ENCODE peak calls at places on chromosomes 1 and 21, in four cellular contexts. R is Calu3, L is natural killer cell, E is cardiac muscle cell. O is an unnamed sample.

GRCh38 chr1:64874664-64875063 is 91.7 kb downstream of the JAK1 start:
- DNase-seq in R (no peak), L (no peak), E (no peak), O (no peak)

GRCh38 chr21:39681257-39681656 is 63.7 kb upstream of the IGSF5 start:
- DNase-seq in R (no peak), L (no peak), E (peak; percentile 23), O (no peak)

GRCh38 chr1:5423109-5423508 is 569.1 kb downstream of the NPHP4 start:
- DNase-seq in R (no peak), L (no peak), E (no peak), O (no peak)

GRCh38 chr1:1006305-1007159 is 6.6 kb upstream of the HES4 start:
- DNase-seq in R (peak; percentile 51), L (no peak), E (no peak), O (no peak)

GRCh38 chr1:235068155-235069121 is 60.2 kb downstream of the TOMM20 start:
- DNase-seq in R (peak; percentile 69), L (no peak), E (no peak), O (no peak)

GRCh38 chr1:14543191-14543849 is 55.2 kb upstream of the KAZN start:
- DNase-seq in R (no peak), L (no peak), E (peak; percentile 77), O (no peak)

GRCh38 chr21:46116189-46116845 is 18.4 kb downstream of the COL6A2 start:
- DNase-seq in R (no peak), L (peak; percentile 4), E (no peak), O (no peak)

GRCh38 chr1:210299501-210299900 is 29.2 kb upstream of the HHAT start:
- DNase-seq in R (no peak), L (no peak), E (no peak), O (no peak)

GRCh38 chr21:43287974-43288755 is 119.4 kb downstream of the CRYAA start:
- DNase-seq in R (peak; percentile 38), L (no peak), E (no peak), O (no peak)

GRCh38 chr1:81559662-81560350 is 240.9 kb upstream of the ADGRL2 start:
- DNase-seq in R (no peak), L (no peak), E (no peak), O (no peak)
- TF ChIP-seq CTCF in R (no peak), L (no peak), E (peak; percentile 20), O (peak; percentile 55)

GRCh38 chr1:224856973-224857372 is 72.5 kb upstream of the DNAH14 start:
- DNase-seq in R (no peak), L (no peak), E (no peak), O (no peak)

GRCh38 chr1:224851210-224851849 is 78.1 kb upstream of the DNAH14 start:
- DNase-seq in R (peak; percentile 76), L (peak; percentile 24), E (peak; percentile 65), O (peak; percentile 53)

GRCh38 chr1:224851850-224852261 is 77.6 kb upstream of the DNAH14 start:
- DNase-seq in R (no peak), L (no peak), E (no peak), O (no peak)

GRCh38 chr1:224850446-224850845 is 79.0 kb upstream of the DNAH14 start:
- DNase-seq in R (no peak), L (no peak), E (no peak), O (no peak)

GRCh38 chr1:224852901-224853568 is 76.4 kb upstream of the DNAH14 start:
- DNase-seq in R (no peak), L (no peak), E (peak; percentile 76), O (no peak)
- TF ChIP-seq CTCF in R (peak; percentile 60), L (no peak), E (peak; percentile 81), O (peak; percentile 78)

DNA sequence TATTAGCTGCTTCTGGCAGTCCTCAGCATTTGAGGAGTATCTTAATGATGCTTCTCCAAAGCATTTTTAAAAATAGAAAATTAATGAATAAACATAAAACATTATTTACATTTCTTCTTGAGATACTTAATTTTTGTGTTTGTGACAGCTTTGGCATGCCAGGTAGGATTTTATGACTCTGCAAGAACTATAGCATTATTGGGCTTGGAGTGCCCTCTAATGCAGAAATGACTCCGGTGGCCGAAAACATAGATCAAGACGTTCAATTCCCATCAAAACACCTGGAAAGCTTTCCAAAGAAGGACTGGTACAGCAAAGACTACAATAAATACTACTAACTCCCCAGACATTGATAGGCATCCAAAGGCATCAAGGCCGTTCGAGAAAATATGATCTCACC is 366.4 kb upstream of the CXADR start:
- DNase-seq in R (no peak), L (no peak), E (no peak), O (no peak)
- TF ChIP-seq CTCF in R (no peak), L (no peak), E (no peak), O (no peak)

GRCh38 chr1:39173119-39173994 is 31.1 kb upstream of the MACF1 start:
- DNase-seq in R (no peak), L (no peak), E (peak; percentile 53), O (no peak)
- TF ChIP-seq CTCF in R (no peak), L (no peak), E (no peak), O (peak; percentile 20)

GRCh38 chr1:19387045-19387467 is 74.9 kb downstream of the SLC66A1 start:
- DNase-seq in R (no peak), L (no peak), E (no peak), O (no peak)
- TF ChIP-seq CTCF in R (no peak), L (no peak), E (no peak), O (no peak)

GRCh38 chr1:180918519-180918918 is 5.8 kb downstream of the KIAA1614 start:
- DNase-seq in R (no peak), L (no peak), E (no peak), O (no peak)

GRCh38 chr1:180916012-180916770 is 3.5 kb downstream of the KIAA1614 start:
- DNase-seq in R (no peak), L (no peak), E (no peak), O (no peak)

GRCh38 chr1:180916771-180917170 is 4.1 kb downstream of the KIAA1614 start:
- DNase-seq in R (no peak), L (no peak), E (no peak), O (no peak)

GRCh38 chr1:180919183-180919700 is 6.5 kb downstream of the KIAA1614 start:
- DNase-seq in R (no peak), L (no peak), E (no peak), O (no peak)

GRCh38 chr1:180917306-180918065 is 4.8 kb downstream of the KIAA1614 start:
- DNase-seq in R (no peak), L (no peak), E (peak; percentile 38), O (no peak)
- TF ChIP-seq CTCF in R (no peak), L (no peak), E (peak; percentile 22), O (peak; percentile 28)

DNA sequence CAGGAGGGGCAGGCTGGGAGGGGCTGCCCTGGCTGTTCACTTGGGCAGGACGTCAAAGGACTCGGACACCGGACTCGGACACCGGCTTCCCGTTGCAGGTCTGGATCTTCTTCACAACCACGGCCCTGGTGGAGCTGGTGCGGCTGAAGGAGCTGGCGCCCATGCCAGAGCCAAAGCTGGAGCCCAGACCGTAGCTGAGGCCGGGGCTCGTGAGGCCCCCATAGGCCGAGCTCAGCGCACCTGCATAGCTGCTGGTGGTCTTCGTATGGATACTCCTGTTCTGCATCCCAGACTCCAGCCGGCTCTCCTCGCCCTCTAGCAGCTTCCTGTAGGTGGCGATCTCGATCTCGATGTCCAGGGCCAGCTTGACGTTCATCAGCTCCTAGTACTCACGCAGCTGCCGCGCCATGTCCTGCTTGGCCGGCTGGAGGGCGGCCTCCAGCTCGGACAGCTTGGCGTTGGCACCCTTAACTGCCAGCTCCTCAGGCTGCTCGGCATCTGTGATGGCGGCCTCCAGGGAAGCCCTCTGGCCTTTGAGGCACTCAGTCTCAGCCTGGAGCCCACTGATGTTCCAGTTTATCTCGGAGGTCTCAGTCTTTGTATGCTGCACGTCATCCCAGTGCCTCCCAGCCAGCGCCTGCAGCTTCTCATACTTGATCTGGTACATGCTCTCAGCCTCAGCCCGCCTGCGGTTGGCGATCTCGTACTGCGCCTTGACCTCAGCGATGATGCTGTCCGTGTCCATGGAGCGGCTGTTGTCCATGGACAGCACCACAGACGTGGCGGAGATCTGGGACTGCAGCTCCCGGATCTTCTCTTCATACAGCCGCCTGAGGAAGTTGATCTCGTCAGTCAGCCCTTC is 15.1 kb upstream of the KLF17 start:
- DNase-seq in R (peak; percentile 5), L (no peak), E (no peak), O (peak; percentile 54)
- TF ChIP-seq CTCF in R (no peak), L (no peak), E (no peak), O (peak; percentile 45)

GRCh38 chr1:190478193-190479007 is 736 bp upstream of the BRINP3 start:
- DNase-seq in R (peak; percentile 16), L (no peak), E (peak; percentile 51), O (peak; percentile 22)
- TF ChIP-seq CTCF in R (no peak), L (no peak), E (no peak), O (no peak)

DNA sequence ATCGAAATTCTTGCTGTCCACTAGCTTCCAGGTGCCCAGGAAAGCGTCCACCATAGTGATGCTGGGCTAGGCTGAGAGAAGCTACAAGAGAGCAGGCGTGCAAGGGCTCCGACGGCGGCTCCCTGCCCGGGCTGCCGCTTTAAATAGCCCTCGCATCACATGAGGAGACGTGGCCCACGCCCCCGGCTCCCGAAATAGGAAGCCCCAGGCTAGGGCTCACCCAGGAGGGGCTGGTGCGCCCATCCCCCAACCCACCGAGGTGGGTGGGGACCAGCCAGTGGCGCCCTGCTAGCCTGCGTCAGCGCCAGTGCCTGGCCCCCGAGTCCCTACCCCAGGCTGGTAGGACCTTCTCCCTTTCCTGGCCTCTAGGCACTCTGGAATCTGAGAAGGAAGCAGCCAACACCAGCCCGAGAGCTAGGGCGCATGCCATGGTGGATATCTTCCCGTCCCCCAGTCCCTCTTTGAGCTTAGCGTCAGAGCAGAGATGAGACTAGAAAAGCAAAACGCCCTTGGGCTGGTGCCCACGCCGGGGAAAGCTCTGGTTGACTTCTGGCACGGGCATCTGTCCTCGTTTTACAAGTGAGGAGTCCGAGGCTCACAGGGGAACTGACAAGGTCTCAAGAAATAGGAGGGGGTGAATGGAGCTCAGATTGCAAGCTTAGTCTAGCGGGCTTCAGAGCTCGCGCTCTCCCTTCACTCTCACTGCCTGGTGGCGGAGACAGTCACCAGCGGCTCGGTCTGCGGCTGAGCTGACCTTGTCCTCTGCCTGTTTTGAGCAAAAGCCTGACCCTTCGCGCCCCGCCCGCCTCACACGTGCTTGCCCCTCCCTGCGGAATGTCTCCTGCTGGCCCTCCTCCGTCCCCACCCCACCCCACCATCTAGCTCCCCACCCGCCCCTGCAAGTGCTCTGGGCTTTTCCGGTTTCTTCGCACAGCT is at the start of gene FABP3:
- DNase-seq in R (peak; percentile 62), L (no peak), E (peak; percentile 60), O (peak; percentile 74)
- TF ChIP-seq CTCF in R (no peak), L (no peak), E (no peak), O (no peak)